ENCODE peak calls at places on chromosomes 11 and 22, in nine cellular contexts. K is CD4-positive, alpha-beta T cell; L is IMR-90; E is Peyer's patch; Z is heart right ventricle; X is psoas muscle; N is kidney; V is HCT116; U is GM23248. H is an unnamed sample.

GRCh38 chr11:22466809-22467208 is 128.6 kb downstream of the SLC17A6 start:
- DNase-seq in X (peak; percentile 63), E (no peak), N (no peak), V (peak; percentile 13), L (peak; percentile 97), U (peak; percentile 98), Z (no peak), K (no peak), H (peak; percentile 93)

GRCh38 chr22:44181912-44182590 is 1.3 kb downstream of the PARVG start:
- DNase-seq in X (no peak), E (no peak), Z (no peak), N (peak; percentile 62), U (no peak), L (no peak), K (peak; percentile 6), V (no peak), H (no peak)

GRCh38 chr22:36330655-36331305 is 57.0 kb downstream of the MYH9 start:
- DNase-seq in Z (peak; percentile 80), V (no peak), L (peak; percentile 63), N (peak; percentile 92), U (peak; percentile 67), X (no peak), E (no peak), K (peak; percentile 48), H (no peak)

GRCh38 chr11:130858215-130858614 is 58.1 kb downstream of the SNX19 start:
- DNase-seq in V (peak; percentile 26), N (no peak), X (no peak), E (no peak), U (no peak), L (no peak), Z (no peak), K (no peak), H (no peak)

GRCh38 chr22:44532466-44533025 is 34.5 kb upstream of the RTL6 start:
- DNase-seq in X (no peak), Z (no peak), K (no peak), N (no peak), V (no peak), E (no peak), L (no peak), U (no peak), H (no peak)

GRCh38 chr11:26037716-26038115 is 294.2 kb upstream of the ANO3 start:
- DNase-seq in X (no peak), V (no peak), L (no peak), U (no peak), K (no peak), E (no peak), N (no peak), Z (no peak), H (no peak)

GRCh38 chr22:25475554-25476022 is 88.9 kb upstream of the GRK3 start:
- DNase-seq in V (no peak), L (peak; percentile 72), Z (peak; percentile 53), U (peak; percentile 46), N (no peak), X (no peak), E (no peak), K (no peak), H (no peak)

GRCh38 chr11:3747704-3748103 is 49.6 kb downstream of the NUP98 start:
- DNase-seq in U (peak; percentile 92), K (no peak), N (no peak), E (no peak), X (no peak), Z (no peak), V (no peak), L (peak; percentile 89), H (no peak)

GRCh38 chr11:23725752-23726151 is 771.1 kb upstream of the LUZP2 start:
- DNase-seq in N (no peak), L (no peak), Z (no peak), X (no peak), K (no peak), U (peak; percentile 44), V (no peak), E (no peak), H (no peak)

GRCh38 chr11:122724520-122724919 is 69.0 kb downstream of the UBASH3B start:
- DNase-seq in Z (no peak), N (no peak), L (peak; percentile 77), X (no peak), K (no peak), V (no peak), U (peak; percentile 55), E (no peak), H (no peak)

GRCh38 chr11:62605902-62606301 is 4.2 kb upstream of the MTA2 start:
- DNase-seq in K (no peak), V (no peak), E (no peak), N (no peak), X (no peak), Z (no peak), U (no peak), L (no peak), H (no peak)

GRCh38 chr11:79371724-79372123 is 69.1 kb downstream of the TENM4 start:
- DNase-seq in X (no peak), V (no peak), Z (no peak), U (no peak), E (no peak), N (no peak), L (no peak), K (no peak), H (no peak)

GRCh38 chr11:16338397-16338796 is 17.9 kb downstream of the SOX6 start:
- DNase-seq in K (no peak), L (peak; percentile 91), E (no peak), X (no peak), Z (no peak), V (no peak), U (no peak), N (no peak), H (no peak)

GRCh38 chr22:48021946-48022345 is 1259.5 kb downstream of the TBC1D22A start:
- DNase-seq in L (no peak), Z (no peak), U (no peak), X (no peak), E (no peak), K (no peak), V (no peak), N (no peak), H (no peak)

GRCh38 chr11:119315139-119316016 is 1.6 kb downstream of the MCAM start:
- DNase-seq in Z (peak; percentile 53), L (no peak), U (peak; percentile 39), K (peak; percentile 61), X (peak; percentile 35), V (no peak), N (no peak), E (no peak), H (no peak)

GRCh38 chr11:88701816-88702215 is 364.0 kb downstream of the GRM5 start:
- DNase-seq in V (no peak), N (no peak), L (no peak), Z (no peak), X (no peak), U (no peak), K (no peak), E (no peak), H (no peak)

GRCh38 chr11:115286614-115287013 is 217.6 kb downstream of the CADM1 start:
- DNase-seq in K (no peak), X (no peak), N (no peak), E (no peak), V (no peak), U (no peak), L (no peak), Z (no peak), H (no peak)

GRCh38 chr11:65108469-65109123 is 3.1 kb upstream of the TM7SF2 start:
- DNase-seq in K (no peak), E (no peak), N (peak; percentile 53), U (no peak), L (no peak), X (no peak), V (no peak), Z (no peak), H (peak; percentile 48)

GRCh38 chr11:44361883-44362282 is 51.9 kb upstream of the ALX4 start:
- DNase-seq in Z (no peak), V (no peak), N (no peak), L (no peak), X (no peak), U (no peak), K (no peak), E (no peak), H (no peak)

GRCh38 chr22:40414838-40415505 is 44.6 kb downstream of the SGSM3 start:
- DNase-seq in V (no peak), K (no peak), X (no peak), L (no peak), U (no peak), Z (no peak), N (peak; percentile 73), E (no peak), H (no peak)

DNA sequence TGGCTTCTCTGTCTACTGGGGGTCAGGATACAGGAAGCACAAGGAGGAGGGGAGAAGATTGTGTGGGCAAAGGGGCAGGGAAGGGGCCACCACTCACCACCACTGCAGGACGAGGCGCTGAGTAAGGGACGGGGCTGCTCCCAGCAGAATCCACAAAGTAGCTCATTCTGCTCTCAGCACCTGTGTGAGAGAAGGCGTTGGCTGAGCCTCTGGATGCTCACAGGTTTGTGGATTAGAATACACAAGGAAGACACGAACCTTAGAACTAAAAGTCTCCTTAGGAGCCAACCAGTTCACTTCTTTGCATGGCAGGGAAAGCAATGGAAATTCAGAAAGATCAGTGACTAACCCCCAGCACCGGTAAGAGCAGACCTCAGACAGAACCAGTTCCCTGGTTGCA is 14.4 kb downstream of the ETS1 start:
- DNase-seq in U (no peak), K (no peak), X (no peak), V (no peak), E (no peak), N (no peak), L (no peak), Z (no peak), H (no peak)
- H3K27ac ChIP-seq in U (no peak overlapping the region), K (no peak overlapping the region), X (no peak overlapping the region), V (no peak overlapping the region), E (no peak overlapping the region), N (no peak overlapping the region), L (no peak overlapping the region), Z (no peak overlapping the region), H (no peak overlapping the region)

DNA sequence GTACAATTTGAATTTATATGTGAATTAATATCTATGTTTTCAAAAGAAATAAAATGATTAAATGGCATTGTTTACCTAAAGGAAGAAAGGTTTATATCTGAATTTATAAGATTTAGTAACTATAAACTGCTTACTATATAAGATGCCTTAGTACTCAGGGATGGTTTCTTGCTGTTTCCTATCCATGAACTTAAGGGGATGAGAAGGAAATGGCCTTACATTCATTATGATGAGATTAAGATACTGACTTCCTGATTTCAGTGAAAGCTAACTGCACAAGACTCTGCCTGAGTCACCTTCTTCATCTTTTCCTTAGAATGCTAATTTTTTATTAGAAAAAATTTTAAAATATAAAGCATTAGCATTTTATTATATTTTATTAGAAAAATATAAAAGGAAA is 606.3 kb upstream of the ARHGAP42 start:
- DNase-seq in V (no peak), K (no peak), X (no peak), E (no peak), U (no peak), N (no peak), L (no peak), Z (no peak), H (no peak)
- H3K27ac ChIP-seq in V (no peak overlapping the region), K (no peak overlapping the region), X (no peak overlapping the region), E (no peak overlapping the region), U (no peak overlapping the region), N (no peak overlapping the region), L (no peak overlapping the region), Z (no peak overlapping the region), H (no peak overlapping the region)

GRCh38 chr11:67113231-67113721 is 5.8 kb upstream of the KDM2A start:
- DNase-seq in Z (no peak), X (no peak), N (peak; percentile 41), U (no peak), E (no peak), L (no peak), V (no peak), K (no peak), H (no peak)
- H3K27ac ChIP-seq in Z (no peak overlapping the region), X (no peak overlapping the region), N (no peak overlapping the region), U (no peak overlapping the region), E (no peak overlapping the region), L (no peak overlapping the region), V (no peak overlapping the region), K (no peak overlapping the region), H (no peak overlapping the region)

GRCh38 chr11:118295199-118295598 is 9.3 kb upstream of the CD3E start:
- DNase-seq in Z (no peak), V (no peak), N (no peak), L (no peak), E (no peak), U (peak; percentile 21), X (no peak), K (no peak), H (no peak)
- H3K27ac ChIP-seq in Z (no peak overlapping the region), V (no peak overlapping the region), N (no peak overlapping the region), L (no peak overlapping the region), E (no peak overlapping the region), U (no peak overlapping the region), X (no peak overlapping the region), K (no peak overlapping the region), H (no peak overlapping the region)